ENCODE peak calls at places on chromosomes 4 and X, in five cellular contexts. X is HEK293T, A is K562, U is HepG2, M is SK-N-SH. N is an unnamed sample.

GRCh38 chrX:134173541-134174272 is 63.3 kb upstream of the CCDC160 start:
- DNase-seq in A (no peak), U (no peak), M (peak; percentile 22), X (no peak), N (no peak)

GRCh38 chr4:20046179-20046578 is 205.5 kb upstream of the SLIT2 start:
- DNase-seq in X (no peak), U (no peak), M (no peak), A (no peak), N (no peak)

GRCh38 chrX:19373034-19373891 is 29.5 kb downstream of the PDHA1 start:
- DNase-seq in U (no peak), M (no peak), A (no peak), X (no peak), N (no peak)

GRCh38 chr4:53863731-53864130 is 200.7 kb downstream of the CHIC2 start:
- DNase-seq in A (no peak), M (no peak), X (no peak), U (no peak), N (no peak)

GRCh38 chrX:13940646-13941045 is 89.0 kb downstream of the GEMIN8 start:
- DNase-seq in A (no peak), M (no peak), X (no peak), U (no peak), N (no peak)

GRCh38 chrX:154967603-154968002 is 54.9 kb downstream of the F8 start:
- DNase-seq in A (no peak), U (no peak), M (no peak), X (no peak), N (no peak)

GRCh38 chr4:4647041-4647440 is 105.2 kb upstream of the STX18 start:
- DNase-seq in M (no peak), U (no peak), X (no peak), A (no peak), N (no peak)

GRCh38 chr4:165737309-165737972 is 135.6 kb upstream of the TLL1 start:
- DNase-seq in X (no peak), U (no peak), M (no peak), A (no peak), N (no peak)

GRCh38 chrX:19285857-19286256 is 57.9 kb upstream of the PDHA1 start:
- DNase-seq in U (no peak), A (no peak), M (peak; percentile 6), X (no peak), N (no peak)

GRCh38 chrX:125205084-125205917 is 114.4 kb upstream of the TEX13C start:
- DNase-seq in M (peak; percentile 33), U (no peak), A (no peak), X (peak; percentile 42), N (no peak)

GRCh38 chrX:107442914-107443527 is 6.4 kb upstream of the FRMPD3 start:
- DNase-seq in U (no peak), M (no peak), A (no peak), X (no peak), N (no peak)

GRCh38 chr4:77922158-77923094 is 59.8 kb downstream of the MRPL1 start:
- DNase-seq in A (no peak), X (no peak), M (no peak), U (peak; percentile 61), N (no peak)

GRCh38 chrX:135437867-135438733 is 16.4 kb downstream of the SMIM10L2A start:
- DNase-seq in U (peak; percentile 2), A (peak; percentile 14), X (peak; percentile 47), M (peak; percentile 17), N (no peak)

GRCh38 chrX:24575496-24575895 is 71.7 kb downstream of the PCYT1B start:
- DNase-seq in X (no peak), M (no peak), A (no peak), U (no peak), N (no peak)

GRCh38 chr4:53015681-53016080 is 153.6 kb downstream of the RASL11B start:
- DNase-seq in M (peak; percentile 36), X (peak; percentile 21), U (peak; percentile 66), A (no peak), N (no peak)

GRCh38 chr4:74635074-74635473 is 159.2 kb downstream of the BTC start:
- DNase-seq in X (no peak), M (no peak), U (no peak), A (no peak), N (no peak)

GRCh38 chr4:2364654-2365053 is 53.8 kb downstream of the ZFYVE28 start:
- DNase-seq in U (no peak), X (no peak), A (peak; percentile 94), M (no peak), N (no peak)

GRCh38 chr4:7426525-7427171 is 8.1 kb downstream of the PSAPL1 start:
- DNase-seq in U (no peak), M (peak; percentile 7), A (no peak), X (no peak), N (no peak)

GRCh38 chr4:136643416-136643815 is 888.9 kb downstream of the PCDH18 start:
- DNase-seq in U (no peak), A (no peak), M (peak; percentile 15), X (no peak), N (no peak)

GRCh38 chrX:23810279-23810678 is 27.3 kb downstream of the SAT1 start:
- DNase-seq in M (no peak), A (no peak), U (no peak), X (no peak), N (no peak)

DNA sequence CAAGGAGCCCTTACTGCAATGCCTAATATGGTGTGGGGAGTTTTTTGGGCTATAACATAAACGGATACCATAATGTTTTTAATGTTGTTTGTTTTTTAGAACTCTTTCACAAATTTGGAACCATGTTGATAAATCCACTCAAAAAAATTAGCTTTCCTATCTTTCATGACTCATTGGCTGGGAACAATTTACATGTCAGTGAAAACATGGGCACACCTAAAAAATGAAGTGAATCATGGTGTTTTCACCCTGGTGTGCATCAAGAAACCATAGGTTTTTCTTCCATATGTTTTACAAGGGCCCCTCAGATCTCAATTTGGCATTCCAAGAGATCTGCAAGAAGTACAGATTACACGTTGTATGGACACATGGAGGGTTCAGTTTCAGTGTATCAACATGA is 207.1 kb downstream of the NWD2 start:
- DNase-seq in M (no peak), X (no peak), U (no peak), A (no peak), N (no peak)
- TF ChIP-seq FOXM1 in M (no peak), X (no peak), U (no peak), A (no peak), N (no peak)

GRCh38 chr4:180828455-180829018 is 1414.7 kb upstream of the TENM3 start:
- DNase-seq in M (peak; percentile 51), X (peak; percentile 12), A (no peak), U (peak; percentile 25), N (no peak)
- TF ChIP-seq FOXM1 in M (no peak), X (no peak), A (no peak), U (no peak), N (no peak)

GRCh38 chrX:11750051-11750450 is 8.0 kb upstream of the MSL3 start:
- DNase-seq in X (no peak), U (no peak), A (no peak), M (no peak), N (no peak)
- TF ChIP-seq FOXM1 in X (no peak), U (no peak), A (no peak), M (no peak), N (no peak)

GRCh38 chrX:153583433-153583832 is 15.5 kb downstream of the CCNQ start:
- DNase-seq in X (no peak), M (no peak), A (no peak), U (no peak), N (no peak)
- TF ChIP-seq FOXM1 in X (no peak), M (no peak), A (no peak), U (no peak), N (no peak)

GRCh38 chrX:72569786-72570185 is 2.9 kb downstream of the HDAC8 start:
- DNase-seq in A (no peak), U (no peak), M (no peak), X (no peak), N (no peak)
- TF ChIP-seq FOXM1 in A (no peak), U (no peak), M (no peak), X (no peak), N (no peak)

N was measured in GM12878.